ENCODE peak calls at places on chromosomes 2 and 18, in four cellular contexts. One of them, this sample, is unnamed.

GRCh38 chr2:109209412-109209811 is 80.4 kb downstream of the SH3RF3 start:
- DNase-seq in CD8-positive, alpha-beta T cell: no peak
- DNase-seq in activated T-cell treated with anti-CD3 and anti-CD28 coated beads, Interleukin-2, amount 50 U/mL, for 72 hours: no peak
- DNase-seq in CD8-positive, alpha-beta memory T cell: no peak
- DNase-seq in this sample: no peak

GRCh38 chr18:68402784-68403183 is 312.1 kb downstream of the TMX3 start:
- DNase-seq in activated T-cell treated with anti-CD3 and anti-CD28 coated beads, Interleukin-2, amount 50 U/mL, for 72 hours: no peak
- DNase-seq in CD8-positive, alpha-beta memory T cell: no peak
- DNase-seq in CD8-positive, alpha-beta T cell: no peak
- DNase-seq in this sample: no peak

GRCh38 chr2:35468271-35468670 is 887.3 kb upstream of the CRIM1 start:
- DNase-seq in CD8-positive, alpha-beta T cell: no peak
- DNase-seq in CD8-positive, alpha-beta memory T cell: no peak
- DNase-seq in activated T-cell treated with anti-CD3 and anti-CD28 coated beads, Interleukin-2, amount 50 U/mL, for 72 hours: no peak
- DNase-seq in this sample: no peak

GRCh38 chr2:24739355-24740025 is 53.7 kb downstream of the PTRHD1 start:
- DNase-seq in activated T-cell treated with anti-CD3 and anti-CD28 coated beads, Interleukin-2, amount 50 U/mL, for 72 hours: no peak
- DNase-seq in CD8-positive, alpha-beta memory T cell: peak
- DNase-seq in CD8-positive, alpha-beta T cell: no peak
- DNase-seq in this sample: no peak

GRCh38 chr2:168490015-168490874 is 34.2 kb downstream of the CERS6 start:
- DNase-seq in activated T-cell treated with anti-CD3 and anti-CD28 coated beads, Interleukin-2, amount 50 U/mL, for 72 hours: peak
- DNase-seq in CD8-positive, alpha-beta memory T cell: peak
- DNase-seq in CD8-positive, alpha-beta T cell: peak
- DNase-seq in this sample: no peak

GRCh38 chr2:133812826-133813617 is 244.8 kb upstream of the NCKAP5 start:
- DNase-seq in activated T-cell treated with anti-CD3 and anti-CD28 coated beads, Interleukin-2, amount 50 U/mL, for 72 hours: no peak
- DNase-seq in CD8-positive, alpha-beta T cell: no peak
- DNase-seq in CD8-positive, alpha-beta memory T cell: no peak
- DNase-seq in this sample: no peak

GRCh38 chr2:85674417-85674816 is 6.4 kb upstream of the SFTPB start:
- DNase-seq in CD8-positive, alpha-beta memory T cell: no peak
- DNase-seq in activated T-cell treated with anti-CD3 and anti-CD28 coated beads, Interleukin-2, amount 50 U/mL, for 72 hours: no peak
- DNase-seq in CD8-positive, alpha-beta T cell: no peak
- DNase-seq in this sample: no peak

GRCh38 chr18:63986885-63987284 is 17.0 kb downstream of the SERPINB8 start:
- DNase-seq in CD8-positive, alpha-beta T cell: no peak
- DNase-seq in activated T-cell treated with anti-CD3 and anti-CD28 coated beads, Interleukin-2, amount 50 U/mL, for 72 hours: no peak
- DNase-seq in CD8-positive, alpha-beta memory T cell: no peak
- DNase-seq in this sample: no peak

GRCh38 chr2:144389151-144389929 is 130.6 kb downstream of the ZEB2 start:
- DNase-seq in CD8-positive, alpha-beta memory T cell: no peak
- DNase-seq in activated T-cell treated with anti-CD3 and anti-CD28 coated beads, Interleukin-2, amount 50 U/mL, for 72 hours: no peak
- DNase-seq in CD8-positive, alpha-beta T cell: no peak
- DNase-seq in this sample: no peak

GRCh38 chr2:160228141-160228963 is 28.3 kb upstream of the ITGB6 start:
- DNase-seq in activated T-cell treated with anti-CD3 and anti-CD28 coated beads, Interleukin-2, amount 50 U/mL, for 72 hours: no peak
- DNase-seq in CD8-positive, alpha-beta memory T cell: no peak
- DNase-seq in CD8-positive, alpha-beta T cell: no peak
- DNase-seq in this sample: no peak